ENCODE peak calls at places on chromosomes 7 and 10, in nine cellular contexts. I is GM23338; K is CD8-positive, alpha-beta T cell; X is Peyer's patch; C is body of pancreas; Q is GM23248; D is vagina; H is tibial nerve; S is mesendoderm. V is an unnamed sample.

GRCh38 chr10:118504044-118504944 is 91.2 kb downstream of the PRLHR start:
- DNase-seq in I (peak; percentile 37), K (no peak), X (no peak), C (no peak), Q (peak; percentile 94), D (no peak), H (no peak), S (peak; percentile 78), V (no peak)

GRCh38 chr10:58081353-58081752 is 186.3 kb downstream of the IPMK start:
- DNase-seq in I (no peak), K (no peak), X (no peak), C (no peak), Q (no peak), D (no peak), H (no peak), S (no peak), V (no peak)

GRCh38 chr10:109883859-109884771 is 39.2 kb downstream of the XPNPEP1 start:
- DNase-seq in I (peak; percentile 99), K (peak; percentile 78), X (peak; percentile 34), C (peak; percentile 79), Q (peak; percentile 94), D (peak; percentile 67), H (peak; percentile 52), S (peak; percentile 98), V (peak; percentile 27)

GRCh38 chr7:47377741-47378140 is 204.2 kb downstream of the TNS3 start:
- DNase-seq in I (no peak), K (no peak), X (no peak), C (no peak), Q (no peak), D (no peak), H (no peak), S (peak; percentile 53), V (no peak)

GRCh38 chr10:63267414-63268138 is 134.4 kb downstream of the NRBF2 start:
- DNase-seq in I (peak; percentile 69), K (no peak), X (no peak), C (peak; percentile 54), Q (peak; percentile 85), D (no peak), H (no peak), S (peak; percentile 91), V (no peak)

GRCh38 chr7:120836556-120837125 is 21.3 kb downstream of the TSPAN12 start:
- DNase-seq in I (no peak), K (no peak), X (no peak), C (no peak), Q (no peak), D (no peak), H (no peak), S (no peak), V (no peak)

GRCh38 chr7:28433604-28434254 is 21.4 kb downstream of the CREB5 start:
- DNase-seq in I (peak; percentile 94), K (no peak), X (no peak), C (peak; percentile 22), Q (peak; percentile 7), D (no peak), H (no peak), S (peak; percentile 95), V (no peak)

GRCh38 chr7:129952164-129952652 is 552 bp downstream of the UBE2H start:
- DNase-seq in I (peak; percentile 47), K (no peak), X (peak; percentile 35), C (peak; percentile 67), Q (peak; percentile 70), D (no peak), H (no peak), S (peak; percentile 42), V (no peak)

GRCh38 chr10:24438800-24439199 is 229.9 kb downstream of the KIAA1217 start:
- DNase-seq in I (no peak), K (no peak), X (no peak), C (no peak), Q (peak; percentile 73), D (no peak), H (no peak), S (no peak), V (no peak)

GRCh38 chr7:129948877-129949291 is 3.9 kb downstream of the UBE2H start:
- DNase-seq in I (peak; percentile 94), K (peak; percentile 84), X (peak; percentile 91), C (peak; percentile 95), Q (peak; percentile 91), D (no peak), H (peak; percentile 82), S (peak; percentile 99), V (peak; percentile 67)

GRCh38 chr7:114370177-114370576 is 44.4 kb upstream of the FOXP2 start:
- DNase-seq in I (no peak), K (no peak), X (no peak), C (peak; percentile 12), Q (no peak), D (no peak), H (no peak), S (no peak), V (no peak)

GRCh38 chr10:62817120-62817762 is 1.1 kb upstream of the EGR2 start:
- DNase-seq in I (peak; percentile 35), K (peak; percentile 65), X (peak; percentile 59), C (peak; percentile 49), Q (peak; percentile 58), D (no peak), H (no peak), S (peak; percentile 15), V (no peak)

DNA sequence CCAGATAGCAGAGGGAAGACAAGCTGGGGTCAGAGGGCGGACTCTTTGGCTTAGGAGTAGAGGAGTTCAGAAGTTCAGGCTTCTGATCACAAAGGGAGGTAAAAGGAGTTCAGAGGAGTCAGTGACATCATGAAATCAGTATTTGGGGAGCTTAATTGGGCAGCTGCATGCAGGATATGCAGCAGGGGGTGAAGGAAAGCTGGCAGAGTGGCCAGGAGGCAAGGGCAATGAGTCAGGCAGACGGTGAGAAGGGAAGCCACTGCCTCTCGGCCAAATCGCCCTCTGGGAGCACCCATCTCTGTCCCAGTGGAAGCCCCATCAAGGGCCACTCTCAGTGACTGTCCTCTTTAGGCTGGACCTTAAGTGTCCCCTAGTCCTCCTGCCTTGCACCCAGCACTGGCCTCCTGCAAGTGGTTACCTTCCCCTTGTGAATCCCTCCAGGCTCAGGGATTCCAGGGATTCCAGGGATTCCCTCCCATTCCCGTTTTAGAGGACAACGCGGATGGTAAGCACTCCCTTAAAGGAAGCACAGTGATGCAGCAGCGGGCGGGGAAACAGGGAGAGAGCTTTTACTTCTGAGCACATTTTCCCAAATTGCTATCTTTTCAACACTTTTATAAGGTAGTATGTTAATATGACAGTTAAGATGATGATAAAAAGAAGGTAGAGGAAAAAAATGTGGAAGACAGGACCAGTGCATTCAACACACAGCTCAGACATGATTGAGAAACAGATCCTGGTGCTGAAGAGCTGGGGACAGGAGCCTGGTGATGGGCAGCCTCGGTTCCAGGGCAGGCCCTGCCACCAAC is 72.6 kb downstream of the KCNMA1 start:
- DNase-seq in I (peak; percentile 94), K (no peak), X (no peak), C (no peak), Q (peak; percentile 77), D (no peak), H (no peak), S (peak; percentile 97), V (no peak)
- H3K4me1 ChIP-seq in I (peaks cover 30% of the 10 kb centered on the region), K (no peaks in the 10 kb centered on the region), X (peaks cover 30% of the 10 kb centered on the region), C (peaks cover 21% of the 10 kb centered on the region), Q (peaks cover 16% of the 10 kb centered on the region), D (no peaks in the 10 kb centered on the region), H (peaks cover 14% of the 10 kb centered on the region), S (peaks cover 2% of the 10 kb centered on the region), V (peaks cover 54% of the 10 kb centered on the region)

GRCh38 chr7:104137971-104138370 is 69.8 kb downstream of the ORC5 start:
- DNase-seq in I (peak; percentile 21), K (no peak), X (no peak), C (no peak), Q (peak; percentile 62), D (no peak), H (no peak), S (peak; percentile 76), V (no peak)

GRCh38 chr7:104136561-104136960 is 71.3 kb downstream of the ORC5 start:
- DNase-seq in I (no peak), K (no peak), X (no peak), C (no peak), Q (no peak), D (no peak), H (no peak), S (no peak), V (no peak)

GRCh38 chr7:104137511-104137910 is 70.3 kb downstream of the ORC5 start:
- DNase-seq in I (no peak), K (no peak), X (no peak), C (no peak), Q (no peak), D (no peak), H (no peak), S (no peak), V (no peak)

GRCh38 chr7:104135760-104136558 is 71.9 kb downstream of the ORC5 start:
- DNase-seq in I (no peak), K (no peak), X (no peak), C (no peak), Q (no peak), D (no peak), H (no peak), S (no peak), V (no peak)

GRCh38 chr7:104136981-104137380 is 70.8 kb downstream of the ORC5 start:
- DNase-seq in I (no peak), K (no peak), X (no peak), C (no peak), Q (no peak), D (no peak), H (no peak), S (no peak), V (no peak)
- H3K4me1 ChIP-seq in I (peaks cover 3% of the 10 kb centered on the region), K (no peaks in the 10 kb centered on the region), X (no peaks in the 10 kb centered on the region), C (peaks cover 10% of the 10 kb centered on the region), Q (peaks cover 7% of the 10 kb centered on the region), D (no peaks in the 10 kb centered on the region), H (peaks cover 16% of the 10 kb centered on the region), S (no peaks in the 10 kb centered on the region), V (no peaks in the 10 kb centered on the region)

GRCh38 chr7:39293424-39293823 is 272.8 kb upstream of the YAE1 start:
- DNase-seq in I (no peak), K (no peak), X (no peak), C (no peak), Q (no peak), D (no peak), H (no peak), S (no peak), V (no peak)

GRCh38 chr7:39299695-39300094 is 266.5 kb upstream of the YAE1 start:
- DNase-seq in I (no peak), K (no peak), X (no peak), C (no peak), Q (peak; percentile 62), D (no peak), H (no peak), S (peak; percentile 49), V (no peak)

GRCh38 chr7:39291644-39292411 is 274.4 kb upstream of the YAE1 start:
- DNase-seq in I (no peak), K (no peak), X (no peak), C (no peak), Q (no peak), D (no peak), H (no peak), S (no peak), V (no peak)

GRCh38 chr7:39294022-39294421 is 272.2 kb upstream of the YAE1 start:
- DNase-seq in I (no peak), K (no peak), X (no peak), C (no peak), Q (no peak), D (no peak), H (no peak), S (no peak), V (no peak)

GRCh38 chr7:39295791-39296190 is 270.4 kb upstream of the YAE1 start:
- DNase-seq in I (no peak), K (no peak), X (no peak), C (no peak), Q (no peak), D (no peak), H (no peak), S (no peak), V (no peak)
- H3K4me1 ChIP-seq in I (no peaks in the 10 kb centered on the region), K (no peaks in the 10 kb centered on the region), X (no peaks in the 10 kb centered on the region), C (no peaks in the 10 kb centered on the region), Q (no peaks in the 10 kb centered on the region), D (no peaks in the 10 kb centered on the region), H (no peaks in the 10 kb centered on the region), S (peaks cover 4% of the 10 kb centered on the region), V (peaks cover 7% of the 10 kb centered on the region)

GRCh38 chr7:82595176-82595575 is 151.6 kb upstream of the CACNA2D1 start:
- DNase-seq in I (no peak), K (no peak), X (no peak), C (no peak), Q (no peak), D (no peak), H (no peak), S (no peak), V (no peak)
- H3K4me1 ChIP-seq in I (peaks cover 5% of the 10 kb centered on the region), K (no peaks in the 10 kb centered on the region), X (no peaks in the 10 kb centered on the region), C (no peaks in the 10 kb centered on the region), Q (no peaks in the 10 kb centered on the region), D (peaks cover 8% of the 10 kb centered on the region), H (peaks cover 4% of the 10 kb centered on the region), S (peaks cover 6% of the 10 kb centered on the region), V (peaks cover 8% of the 10 kb centered on the region)

V was measured in thoracic aorta.